ENCODE peak calls at places on chromosomes 5 and 9, in five cellular contexts. One of them, this sample, is unnamed.

GRCh38 chr9:84206801-84207200 is 133.8 kb downstream of the SLC28A3 start:
- DNase-seq in ovary: no peak
- DNase-seq in GM12878: no peak
- DNase-seq in CD8-positive, alpha-beta memory T cell: no peak
- DNase-seq in endodermal cell: no peak
- DNase-seq in this sample: no peak

GRCh38 chr9:70902705-70903131 is 218.7 kb downstream of the TRPM3 start:
- DNase-seq in CD8-positive, alpha-beta memory T cell: no peak
- DNase-seq in ovary: no peak
- DNase-seq in endodermal cell: no peak
- DNase-seq in GM12878: no peak
- DNase-seq in this sample: no peak

GRCh38 chr9:111937781-111938426 is 41.3 kb downstream of the UGCG start:
- DNase-seq in CD8-positive, alpha-beta memory T cell: peak
- DNase-seq in ovary: peak
- DNase-seq in GM12878: peak
- DNase-seq in endodermal cell: no peak
- DNase-seq in this sample: no peak

GRCh38 chr5:8458038-8458383 is 589.1 kb downstream of the MTRR start:
- DNase-seq in GM12878: no peak
- DNase-seq in ovary: no peak
- DNase-seq in endodermal cell: no peak
- DNase-seq in CD8-positive, alpha-beta memory T cell: no peak
- DNase-seq in this sample: peak

GRCh38 chr9:89606567-89607311 is 1.9 kb downstream of the GADD45G start:
- DNase-seq in ovary: peak
- DNase-seq in GM12878: no peak
- DNase-seq in endodermal cell: peak
- DNase-seq in CD8-positive, alpha-beta memory T cell: no peak
- DNase-seq in this sample: no peak

GRCh38 chr9:72524820-72525539 is 3.6 kb downstream of the TMC1 start:
- DNase-seq in ovary: no peak
- DNase-seq in CD8-positive, alpha-beta memory T cell: no peak
- DNase-seq in endodermal cell: peak
- DNase-seq in GM12878: peak
- DNase-seq in this sample: peak

GRCh38 chr9:35406183-35406959 is 83.5 kb upstream of the RUSC2 start:
- DNase-seq in ovary: peak
- DNase-seq in endodermal cell: peak
- DNase-seq in GM12878: no peak
- DNase-seq in CD8-positive, alpha-beta memory T cell: peak
- DNase-seq in this sample: no peak

GRCh38 chr5:139022528-139022927 is 147.4 kb upstream of the LRRTM2 start:
- DNase-seq in ovary: no peak
- DNase-seq in endodermal cell: peak
- DNase-seq in GM12878: no peak
- DNase-seq in CD8-positive, alpha-beta memory T cell: no peak
- DNase-seq in this sample: no peak

DNA sequence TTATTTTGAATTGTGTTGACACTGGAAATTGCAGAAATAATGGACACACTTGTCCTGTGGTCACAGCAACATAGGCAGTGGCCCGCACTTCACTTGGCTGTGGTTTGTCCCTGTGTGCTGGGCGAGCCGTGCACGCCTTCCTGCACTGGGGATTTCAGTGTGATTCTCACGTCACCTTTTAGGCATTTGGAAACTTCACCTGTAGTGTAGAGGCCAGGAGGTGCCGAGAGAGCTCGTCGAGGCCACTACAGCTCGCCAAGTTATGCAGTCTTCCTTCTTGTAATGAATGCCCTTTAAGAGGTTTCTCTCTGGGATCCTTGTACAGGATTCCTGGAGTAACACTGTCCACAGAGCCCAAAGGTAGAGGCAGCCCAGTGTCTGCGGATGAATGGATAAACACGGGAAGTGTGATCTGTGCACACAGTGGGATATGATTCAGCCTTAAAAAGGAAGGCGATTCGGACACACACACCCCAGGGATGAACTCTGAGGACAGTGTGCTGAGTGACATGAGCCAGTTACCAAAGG is 14.7 kb downstream of the TRAF2 start:
- DNase-seq in ovary: no peak
- DNase-seq in GM12878: no peak
- DNase-seq in endodermal cell: no peak
- DNase-seq in CD8-positive, alpha-beta memory T cell: no peak
- DNase-seq in this sample: no peak
- H3K4me3 ChIP-seq in ovary: no peak
- H3K4me3 ChIP-seq in GM12878: peak
- H3K4me3 ChIP-seq in endodermal cell: no peak
- H3K4me3 ChIP-seq in CD8-positive, alpha-beta memory T cell: no peak
- H3K4me3 ChIP-seq in this sample: no peak

GRCh38 chr5:157558089-157558595 is 17.4 kb downstream of the ADAM19 start:
- DNase-seq in GM12878: no peak
- DNase-seq in endodermal cell: no peak
- DNase-seq in CD8-positive, alpha-beta memory T cell: no peak
- DNase-seq in ovary: no peak
- DNase-seq in this sample: no peak
- H3K4me3 ChIP-seq in GM12878: no peak
- H3K4me3 ChIP-seq in endodermal cell: peak
- H3K4me3 ChIP-seq in CD8-positive, alpha-beta memory T cell: no peak
- H3K4me3 ChIP-seq in ovary: no peak
- H3K4me3 ChIP-seq in this sample: no peak

GRCh38 chr5:150782850-150783249 is 4.3 kb downstream of the SMIM3 start:
- DNase-seq in endodermal cell: no peak
- DNase-seq in CD8-positive, alpha-beta memory T cell: no peak
- DNase-seq in GM12878: no peak
- DNase-seq in ovary: no peak
- DNase-seq in this sample: no peak
- H3K4me3 ChIP-seq in endodermal cell: no peak
- H3K4me3 ChIP-seq in CD8-positive, alpha-beta memory T cell: peak
- H3K4me3 ChIP-seq in GM12878: peak
- H3K4me3 ChIP-seq in ovary: no peak
- H3K4me3 ChIP-seq in this sample: no peak

DNA sequence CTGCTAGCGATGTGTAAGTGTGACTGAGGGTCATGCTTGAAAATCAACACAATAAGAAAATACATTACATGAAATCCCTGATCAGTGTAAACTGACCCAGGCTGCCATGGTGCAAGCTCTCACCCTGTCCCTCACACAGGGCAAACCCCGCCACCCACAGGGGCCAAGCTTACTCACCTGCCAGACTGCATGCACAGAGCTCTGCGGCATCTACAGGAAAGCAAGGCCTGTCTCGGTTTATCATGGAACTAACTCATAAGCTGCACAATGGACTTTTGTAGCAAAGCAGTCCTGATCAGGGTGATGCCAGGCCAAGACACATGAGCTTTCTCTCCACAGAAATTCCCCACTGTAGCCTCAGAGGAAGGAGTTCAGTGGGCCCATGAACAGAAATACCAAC is 9.7 kb downstream of the IPPK start:
- DNase-seq in endodermal cell: no peak
- DNase-seq in GM12878: no peak
- DNase-seq in ovary: peak
- DNase-seq in CD8-positive, alpha-beta memory T cell: no peak
- DNase-seq in this sample: no peak
- H3K4me3 ChIP-seq in endodermal cell: no peak
- H3K4me3 ChIP-seq in GM12878: no peak
- H3K4me3 ChIP-seq in ovary: no peak
- H3K4me3 ChIP-seq in CD8-positive, alpha-beta memory T cell: no peak
- H3K4me3 ChIP-seq in this sample: no peak

DNA sequence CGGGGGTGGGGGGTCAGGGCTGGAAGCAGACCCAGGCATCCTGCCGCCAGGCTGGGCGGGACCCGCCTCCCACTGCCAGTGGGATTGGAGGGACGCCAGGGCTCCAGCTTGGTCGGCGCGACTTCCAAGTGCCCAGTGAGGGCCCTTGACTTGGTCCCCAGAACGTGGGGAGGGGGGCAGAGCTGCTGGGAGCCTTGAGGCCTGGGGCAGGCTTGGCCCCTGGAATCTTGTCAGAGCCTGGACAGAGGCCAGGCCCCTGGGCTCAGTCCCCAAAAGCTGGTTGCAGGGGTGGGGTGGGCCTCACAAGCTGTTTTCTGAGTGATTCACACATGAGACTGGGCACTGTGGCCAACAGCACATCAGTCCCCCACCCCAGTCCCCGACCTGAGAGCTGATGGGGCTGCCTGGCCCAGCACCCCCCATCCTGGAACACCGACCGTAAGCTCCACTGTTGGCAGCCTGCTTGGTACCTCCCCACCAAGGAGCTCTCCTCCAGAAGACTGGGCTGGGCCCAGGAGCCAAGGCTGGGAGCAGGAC is 528 bp downstream of the CLIC3 start:
- DNase-seq in GM12878: no peak
- DNase-seq in ovary: peak
- DNase-seq in endodermal cell: no peak
- DNase-seq in CD8-positive, alpha-beta memory T cell: no peak
- DNase-seq in this sample: no peak
- H3K4me3 ChIP-seq in GM12878: no peak
- H3K4me3 ChIP-seq in ovary: no peak
- H3K4me3 ChIP-seq in endodermal cell: no peak
- H3K4me3 ChIP-seq in CD8-positive, alpha-beta memory T cell: peak
- H3K4me3 ChIP-seq in this sample: peak

GRCh38 chr5:218457-219289 is 553 bp downstream of the SDHA start:
- DNase-seq in CD8-positive, alpha-beta memory T cell: peak
- DNase-seq in GM12878: no peak
- DNase-seq in endodermal cell: peak
- DNase-seq in ovary: peak
- DNase-seq in this sample: no peak

GRCh38 chr5:223791-224190 is 5.7 kb downstream of the SDHA start:
- DNase-seq in endodermal cell: no peak
- DNase-seq in GM12878: no peak
- DNase-seq in ovary: no peak
- DNase-seq in CD8-positive, alpha-beta memory T cell: no peak
- DNase-seq in this sample: no peak

GRCh38 chr5:220008-220407 is 1.9 kb downstream of the SDHA start:
- DNase-seq in ovary: no peak
- DNase-seq in GM12878: no peak
- DNase-seq in endodermal cell: no peak
- DNase-seq in CD8-positive, alpha-beta memory T cell: peak
- DNase-seq in this sample: no peak

GRCh38 chr5:217860-218456 is at the start of the genes CCDC127 and SDHA:
- DNase-seq in CD8-positive, alpha-beta memory T cell: peak
- DNase-seq in GM12878: peak
- DNase-seq in ovary: peak
- DNase-seq in endodermal cell: peak
- DNase-seq in this sample: peak

DNA sequence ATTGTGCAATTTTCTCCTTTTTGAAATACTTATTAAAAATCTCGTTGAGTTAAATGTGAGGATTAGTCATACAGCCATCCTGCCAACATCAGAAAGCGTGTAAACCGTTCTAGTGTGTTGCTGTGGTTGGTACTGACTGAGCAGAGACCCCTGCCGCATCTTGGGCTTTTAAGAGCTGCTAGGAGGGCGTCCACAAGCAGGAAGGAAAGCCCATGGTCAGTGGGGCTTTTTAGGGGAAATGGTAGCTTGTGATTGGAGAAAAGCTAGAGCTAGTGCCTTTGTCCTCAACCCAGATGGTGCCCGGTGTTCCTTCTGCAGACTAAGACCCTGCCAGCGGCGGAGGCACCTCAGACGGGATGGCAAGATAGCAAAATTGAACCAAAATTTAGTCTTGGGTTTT is 1.4 kb downstream of the SDHA start:
- DNase-seq in CD8-positive, alpha-beta memory T cell: peak
- DNase-seq in ovary: no peak
- DNase-seq in GM12878: no peak
- DNase-seq in endodermal cell: peak
- DNase-seq in this sample: no peak
- H3K4me3 ChIP-seq in CD8-positive, alpha-beta memory T cell: peak
- H3K4me3 ChIP-seq in ovary: peak
- H3K4me3 ChIP-seq in GM12878: peak
- H3K4me3 ChIP-seq in endodermal cell: peak
- H3K4me3 ChIP-seq in this sample: peak

DNA sequence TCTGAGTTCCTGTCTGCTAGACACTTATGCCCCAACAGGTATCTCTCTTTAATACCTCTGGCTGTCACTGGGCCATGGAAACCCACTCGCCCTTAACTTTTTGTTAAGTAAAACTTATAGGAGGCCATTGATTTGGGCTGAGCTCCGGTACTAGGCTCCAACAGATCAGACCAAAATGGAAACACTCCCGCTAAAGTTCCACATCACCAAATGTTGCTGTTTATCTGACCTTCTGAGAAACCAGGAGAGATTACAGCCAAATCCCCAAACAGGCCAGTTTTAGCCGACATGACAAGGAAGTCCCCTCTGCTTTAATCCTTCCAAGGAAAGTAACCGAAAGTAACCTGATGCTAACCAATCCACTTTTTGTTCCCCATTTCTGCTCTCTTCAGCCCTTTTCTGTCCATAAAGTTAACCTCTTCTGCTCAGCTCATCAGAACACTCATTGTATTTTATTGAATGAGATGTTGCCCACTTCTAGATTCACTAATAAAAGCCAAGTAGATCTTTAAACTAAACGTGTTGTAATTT is 115.2 kb upstream of the LHFPL2 start:
- DNase-seq in GM12878: peak
- DNase-seq in ovary: no peak
- DNase-seq in endodermal cell: no peak
- DNase-seq in CD8-positive, alpha-beta memory T cell: no peak
- DNase-seq in this sample: no peak
- H3K4me3 ChIP-seq in GM12878: no peak
- H3K4me3 ChIP-seq in ovary: no peak
- H3K4me3 ChIP-seq in endodermal cell: no peak
- H3K4me3 ChIP-seq in CD8-positive, alpha-beta memory T cell: no peak
- H3K4me3 ChIP-seq in this sample: no peak

This sample was measured in RWPE2.